ENCODE peak calls at places on chromosomes 2 and 18, in seven cellular contexts. G is spleen, M is A549, N is adrenal gland, P is transverse colon, O is sigmoid colon, H is breast epithelium. A is an unnamed sample.

GRCh38 chr2:73997813-73998212 is 13.1 kb downstream of the TET3 start:
- DNase-seq in N (no peak), H (no peak), M (no peak), O (no peak), G (no peak), P (no peak), A (peak; percentile 60)

GRCh38 chr2:85905187-85905666 is 16.4 kb upstream of the ST3GAL5 start:
- DNase-seq in H (no peak), P (peak; percentile 20), M (no peak), O (peak; percentile 84), G (no peak), N (peak; percentile 75), A (no peak)

GRCh38 chr2:197309369-197310231 is 980 bp downstream of the ANKRD44 start:
- DNase-seq in G (peak; percentile 90), M (no peak), H (peak; percentile 52), N (peak; percentile 21), O (peak; percentile 73), P (peak; percentile 43), A (peak; percentile 15)

GRCh38 chr2:64447317-64448060 is 6.5 kb upstream of the LGALSL start:
- DNase-seq in O (peak; percentile 68), M (no peak), G (no peak), N (peak; percentile 47), H (no peak), P (no peak), A (no peak)

GRCh38 chr2:223306371-223306770 is 254.4 kb downstream of the KCNE4 start:
- DNase-seq in O (no peak), H (no peak), P (no peak), G (no peak), N (no peak), M (no peak), A (no peak)

GRCh38 chr18:35732652-35733051 is 151.1 kb downstream of the GALNT1 start:
- DNase-seq in G (no peak), P (no peak), O (no peak), M (no peak), N (no peak), H (no peak), A (no peak)

GRCh38 chr2:234512884-234513669 is 16.2 kb upstream of the ARL4C start:
- DNase-seq in G (no peak), P (no peak), H (no peak), N (no peak), O (no peak), M (no peak), A (no peak)

GRCh38 chr2:25160376-25160775 is 8.0 kb downstream of the POMC start:
- DNase-seq in M (no peak), G (peak; percentile 71), H (no peak), P (no peak), O (no peak), N (no peak), A (no peak)

GRCh38 chr2:237863659-237864029 is 4.2 kb downstream of the RAMP1 start:
- DNase-seq in G (peak; percentile 44), O (no peak), H (no peak), N (no peak), P (no peak), M (no peak), A (no peak)

GRCh38 chr2:45857848-45858520 is 206.5 kb downstream of the PRKCE start:
- DNase-seq in H (no peak), P (no peak), G (no peak), N (no peak), O (no peak), M (no peak), A (no peak)

GRCh38 chr2:144547512-144547911 is 27.6 kb upstream of the ZEB2 start:
- DNase-seq in P (no peak), G (no peak), H (no peak), N (no peak), O (no peak), M (no peak), A (no peak)

GRCh38 chr2:216775043-216775453 is 79.7 kb upstream of the IGFBP5 start:
- DNase-seq in M (peak; percentile 8), O (peak; percentile 74), N (peak; percentile 95), H (no peak), G (no peak), P (no peak), A (peak; percentile 72)

GRCh38 chr2:203328735-203329549 is 748 bp downstream of the ABI2 start:
- DNase-seq in P (peak; percentile 30), N (peak; percentile 26), O (no peak), G (peak; percentile 81), M (peak; percentile 36), H (no peak), A (peak; percentile 74)

GRCh38 chr2:203326355-203326754 is 1.8 kb upstream of the ABI2 start:
- DNase-seq in H (no peak), O (no peak), N (no peak), M (no peak), P (no peak), G (no peak), A (no peak)

GRCh38 chr2:203330434-203330833 is 2.2 kb downstream of the ABI2 start:
- DNase-seq in H (no peak), N (no peak), O (no peak), M (peak; percentile 16), P (no peak), G (no peak), A (no peak)

GRCh38 chr2:203327582-203327917 is 644 bp upstream of the ABI2 start:
- DNase-seq in M (peak; percentile 21), N (no peak), G (no peak), P (no peak), O (no peak), H (no peak), A (peak; percentile 59)

GRCh38 chr2:203327918-203328734 is at the start of gene ABI2:
- DNase-seq in H (peak; percentile 70), G (peak; percentile 89), N (peak; percentile 82), P (peak; percentile 80), O (peak; percentile 91), M (peak; percentile 86), A (peak; percentile 86)
- TF ChIP-seq POLR2A in H (no peak), G (no peak), N (peak; percentile 23), P (no peak), O (peak; percentile 16), M (peak; percentile 37), A (no peak)

GRCh38 chr2:67446504-67446911 is 49.4 kb downstream of the ETAA1 start:
- DNase-seq in P (no peak), O (no peak), G (no peak), M (no peak), H (no peak), N (no peak), A (no peak)
- TF ChIP-seq POLR2A in P (no peak), O (no peak), G (no peak), M (no peak), H (no peak), N (no peak), A (no peak)

DNA sequence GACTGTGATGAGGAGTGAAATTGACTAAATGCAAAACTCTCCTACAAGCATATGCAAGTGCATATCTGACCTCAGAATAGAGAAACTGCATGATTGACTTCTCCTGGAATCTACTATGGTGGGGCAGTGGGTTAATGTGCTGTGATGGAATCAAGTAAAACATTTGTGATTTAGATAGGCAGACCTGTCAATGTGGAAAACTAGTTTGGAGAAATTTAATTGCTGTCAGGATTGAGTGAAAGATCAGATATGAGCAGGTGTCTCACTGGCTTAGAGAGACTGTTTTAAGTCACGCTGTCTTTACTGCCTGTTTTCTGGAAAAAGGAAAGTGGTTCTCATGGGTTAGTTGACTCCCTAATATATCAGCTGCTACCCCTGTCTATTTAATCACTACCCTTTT is 881.0 kb upstream of the CNTNAP5 start:
- DNase-seq in N (no peak), P (no peak), M (no peak), G (no peak), O (no peak), H (no peak), A (no peak)
- TF ChIP-seq POLR2A in N (no peak), P (no peak), M (no peak), G (no peak), O (no peak), H (no peak), A (no peak)

DNA sequence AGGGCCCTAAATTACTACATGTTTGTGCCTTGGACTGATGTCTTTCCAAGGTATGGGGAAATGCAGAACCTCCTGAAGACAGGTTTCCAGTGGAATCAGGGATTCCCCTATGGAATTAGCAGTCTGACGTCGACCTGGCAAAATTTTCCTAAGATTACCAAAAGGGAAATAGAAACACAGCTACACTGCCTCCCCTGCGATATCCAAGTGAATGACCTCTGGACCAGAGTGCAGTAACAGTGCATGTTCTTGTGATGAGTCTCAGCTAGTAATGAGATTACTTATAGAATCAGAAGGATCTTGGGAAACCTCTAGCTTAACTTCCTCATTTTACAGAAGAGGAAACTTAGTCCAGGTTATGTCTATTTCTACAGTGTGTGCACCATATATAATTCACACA is 21.3 kb upstream of the CHST9 start:
- DNase-seq in O (no peak), M (no peak), N (no peak), H (no peak), P (no peak), G (no peak), A (no peak)
- TF ChIP-seq POLR2A in O (no peak), M (no peak), N (no peak), H (no peak), P (no peak), G (no peak), A (no peak)

GRCh38 chr2:217931846-217932560 is 70.8 kb downstream of the TNS1 start:
- DNase-seq in N (no peak), M (no peak), O (no peak), P (no peak), H (no peak), G (no peak), A (no peak)

GRCh38 chr2:217935245-217935879 is 67.4 kb downstream of the TNS1 start:
- DNase-seq in G (no peak), N (no peak), H (no peak), M (no peak), O (no peak), P (no peak), A (no peak)

GRCh38 chr2:217934321-217935131 is 68.3 kb downstream of the TNS1 start:
- DNase-seq in M (peak; percentile 55), O (peak; percentile 93), N (peak; percentile 89), G (no peak), H (no peak), P (peak; percentile 60), A (no peak)

GRCh38 chr2:217932661-217933325 is 70.0 kb downstream of the TNS1 start:
- DNase-seq in N (no peak), H (no peak), M (no peak), G (no peak), P (no peak), O (no peak), A (no peak)

GRCh38 chr2:217933326-217933993 is 69.3 kb downstream of the TNS1 start:
- DNase-seq in H (no peak), P (no peak), G (no peak), O (peak; percentile 86), M (no peak), N (no peak), A (no peak)
- TF ChIP-seq POLR2A in H (no peak), P (no peak), G (no peak), O (no peak), M (no peak), N (no peak), A (no peak)

A was measured in erythroblast.